ENCODE peak calls at places on chromosomes 16 and 17, in nine cellular contexts. One of them, this sample, is unnamed.

GRCh38 chr16:15035163-15035729 is 20.6 kb downstream of the NTAN1 start:
- DNase-seq in AG09309: no peak
- DNase-seq in GM20000: no peak
- DNase-seq in tibial artery: no peak
- DNase-seq in GM06990: no peak
- DNase-seq in coronary artery: no peak
- DNase-seq in IMR-90: no peak
- DNase-seq in kidney epithelial cell: no peak
- DNase-seq in AG10803: no peak
- DNase-seq in this sample: no peak

GRCh38 chr16:85878407-85878806 is 20.6 kb upstream of the IRF8 start:
- DNase-seq in tibial artery: no peak
- DNase-seq in AG10803: no peak
- DNase-seq in IMR-90: no peak
- DNase-seq in GM06990: no peak
- DNase-seq in AG09309: no peak
- DNase-seq in GM20000: no peak
- DNase-seq in coronary artery: no peak
- DNase-seq in kidney epithelial cell: no peak
- DNase-seq in this sample: no peak

GRCh38 chr16:70430667-70431536 is 8.0 kb downstream of the ST3GAL2 start:
- DNase-seq in GM06990: peak; percentile 84
- DNase-seq in IMR-90: peak; percentile 24
- DNase-seq in coronary artery: no peak
- DNase-seq in AG10803: no peak
- DNase-seq in AG09309: no peak
- DNase-seq in GM20000: peak; percentile 79
- DNase-seq in kidney epithelial cell: no peak
- DNase-seq in tibial artery: no peak
- DNase-seq in this sample: no peak

GRCh38 chr17:79272666-79273219 is 198.1 kb downstream of the ENGASE start:
- DNase-seq in tibial artery: no peak
- DNase-seq in coronary artery: no peak
- DNase-seq in kidney epithelial cell: no peak
- DNase-seq in AG10803: peak; percentile 5
- DNase-seq in IMR-90: peak; percentile 1
- DNase-seq in AG09309: no peak
- DNase-seq in GM06990: no peak
- DNase-seq in GM20000: no peak
- DNase-seq in this sample: peak; percentile 11

GRCh38 chr16:28293589-28293935 is 1.2 kb downstream of the SBK1 start:
- DNase-seq in tibial artery: no peak
- DNase-seq in kidney epithelial cell: no peak
- DNase-seq in GM06990: no peak
- DNase-seq in AG09309: no peak
- DNase-seq in coronary artery: no peak
- DNase-seq in GM20000: no peak
- DNase-seq in AG10803: no peak
- DNase-seq in IMR-90: no peak
- DNase-seq in this sample: no peak

GRCh38 chr16:23496826-23497542 is 13.3 kb downstream of the GGA2 start:
- DNase-seq in coronary artery: no peak
- DNase-seq in IMR-90: peak; percentile 21
- DNase-seq in AG09309: no peak
- DNase-seq in GM06990: no peak
- DNase-seq in AG10803: peak; percentile 68
- DNase-seq in GM20000: no peak
- DNase-seq in kidney epithelial cell: peak; percentile 54
- DNase-seq in tibial artery: no peak
- DNase-seq in this sample: peak; percentile 63

GRCh38 chr17:6753006-6753445 is 2.8 kb upstream of the XAF1 start:
- DNase-seq in tibial artery: peak; percentile 77
- DNase-seq in GM06990: no peak
- DNase-seq in GM20000: peak; percentile 24
- DNase-seq in IMR-90: peak; percentile 77
- DNase-seq in coronary artery: peak; percentile 84
- DNase-seq in AG09309: peak; percentile 51
- DNase-seq in AG10803: peak; percentile 93
- DNase-seq in kidney epithelial cell: peak; percentile 53
- DNase-seq in this sample: peak; percentile 85

GRCh38 chr16:72537684-72538083 is 365.7 kb upstream of the PMFBP1 start:
- DNase-seq in AG09309: no peak
- DNase-seq in GM06990: no peak
- DNase-seq in kidney epithelial cell: no peak
- DNase-seq in IMR-90: peak; percentile 56
- DNase-seq in AG10803: peak; percentile 63
- DNase-seq in tibial artery: no peak
- DNase-seq in GM20000: no peak
- DNase-seq in coronary artery: no peak
- DNase-seq in this sample: peak; percentile 71

GRCh38 chr16:70697601-70698170 is 11.8 kb upstream of the MTSS2 start:
- DNase-seq in kidney epithelial cell: no peak
- DNase-seq in GM20000: no peak
- DNase-seq in coronary artery: no peak
- DNase-seq in AG10803: peak; percentile 81
- DNase-seq in GM06990: no peak
- DNase-seq in AG09309: no peak
- DNase-seq in tibial artery: peak; percentile 70
- DNase-seq in IMR-90: no peak
- DNase-seq in this sample: no peak

GRCh38 chr16:78478267-78478821 is 378.9 kb downstream of the WWOX start:
- DNase-seq in AG10803: no peak
- DNase-seq in tibial artery: no peak
- DNase-seq in coronary artery: no peak
- DNase-seq in AG09309: no peak
- DNase-seq in GM20000: no peak
- DNase-seq in IMR-90: no peak
- DNase-seq in kidney epithelial cell: no peak
- DNase-seq in GM06990: no peak
- DNase-seq in this sample: no peak

GRCh38 chr17:1018547-1018946 is 21.6 kb downstream of the TIMM22 start:
- DNase-seq in kidney epithelial cell: no peak
- DNase-seq in IMR-90: no peak
- DNase-seq in GM20000: no peak
- DNase-seq in AG10803: no peak
- DNase-seq in AG09309: no peak
- DNase-seq in tibial artery: no peak
- DNase-seq in GM06990: no peak
- DNase-seq in coronary artery: no peak
- DNase-seq in this sample: no peak

GRCh38 chr17:61385869-61386245 is 13.8 kb upstream of the TBX2 start:
- DNase-seq in IMR-90: peak; percentile 46
- DNase-seq in tibial artery: no peak
- DNase-seq in AG09309: no peak
- DNase-seq in AG10803: no peak
- DNase-seq in GM06990: no peak
- DNase-seq in coronary artery: no peak
- DNase-seq in GM20000: no peak
- DNase-seq in kidney epithelial cell: no peak
- DNase-seq in this sample: no peak

GRCh38 chr16:54847207-54847606 is 83.5 kb upstream of the IRX5 start:
- DNase-seq in IMR-90: no peak
- DNase-seq in AG09309: no peak
- DNase-seq in GM06990: no peak
- DNase-seq in coronary artery: no peak
- DNase-seq in AG10803: no peak
- DNase-seq in kidney epithelial cell: peak; percentile 5
- DNase-seq in GM20000: no peak
- DNase-seq in tibial artery: no peak
- DNase-seq in this sample: peak; percentile 13

GRCh38 chr17:497587-498034 is 145.0 kb upstream of the RPH3AL start:
- DNase-seq in AG09309: no peak
- DNase-seq in AG10803: no peak
- DNase-seq in kidney epithelial cell: no peak
- DNase-seq in coronary artery: no peak
- DNase-seq in GM20000: no peak
- DNase-seq in tibial artery: no peak
- DNase-seq in GM06990: no peak
- DNase-seq in IMR-90: no peak
- DNase-seq in this sample: no peak

GRCh38 chr16:68356249-68356918 is 45.6 kb downstream of the PRMT7 start:
- DNase-seq in AG10803: no peak
- DNase-seq in kidney epithelial cell: no peak
- DNase-seq in coronary artery: no peak
- DNase-seq in GM06990: peak; percentile 83
- DNase-seq in AG09309: no peak
- DNase-seq in GM20000: peak; percentile 89
- DNase-seq in tibial artery: no peak
- DNase-seq in IMR-90: no peak
- DNase-seq in this sample: no peak

GRCh38 chr17:66610734-66611133 is 224.2 kb upstream of the CACNG5 start:
- DNase-seq in GM20000: no peak
- DNase-seq in IMR-90: no peak
- DNase-seq in AG09309: no peak
- DNase-seq in tibial artery: no peak
- DNase-seq in coronary artery: no peak
- DNase-seq in kidney epithelial cell: no peak
- DNase-seq in AG10803: no peak
- DNase-seq in GM06990: no peak
- DNase-seq in this sample: no peak

GRCh38 chr17:1422907-1423306 is 22.9 kb upstream of the YWHAE start:
- DNase-seq in GM20000: no peak
- DNase-seq in kidney epithelial cell: peak; percentile 95
- DNase-seq in tibial artery: no peak
- DNase-seq in AG09309: peak; percentile 71
- DNase-seq in coronary artery: no peak
- DNase-seq in AG10803: peak; percentile 91
- DNase-seq in IMR-90: peak; percentile 98
- DNase-seq in GM06990: no peak
- DNase-seq in this sample: peak; percentile 91

GRCh38 chr17:81166033-81166472 is at the start of gene AATK:
- DNase-seq in GM06990: no peak
- DNase-seq in kidney epithelial cell: no peak
- DNase-seq in AG10803: no peak
- DNase-seq in tibial artery: no peak
- DNase-seq in coronary artery: no peak
- DNase-seq in GM20000: no peak
- DNase-seq in AG09309: no peak
- DNase-seq in IMR-90: no peak
- DNase-seq in this sample: no peak

GRCh38 chr17:79563237-79564013 is 47.4 kb downstream of the RBFOX3 start:
- DNase-seq in GM06990: no peak
- DNase-seq in AG10803: peak; percentile 9
- DNase-seq in IMR-90: no peak
- DNase-seq in GM20000: no peak
- DNase-seq in coronary artery: no peak
- DNase-seq in tibial artery: no peak
- DNase-seq in AG09309: no peak
- DNase-seq in kidney epithelial cell: peak; percentile 14
- DNase-seq in this sample: peak; percentile 43

GRCh38 chr16:67384778-67385510 is 8.4 kb downstream of the TPPP3 start:
- DNase-seq in GM06990: no peak
- DNase-seq in AG09309: no peak
- DNase-seq in IMR-90: no peak
- DNase-seq in kidney epithelial cell: no peak
- DNase-seq in tibial artery: no peak
- DNase-seq in AG10803: no peak
- DNase-seq in GM20000: no peak
- DNase-seq in coronary artery: no peak
- DNase-seq in this sample: peak; percentile 52

GRCh38 chr17:82864721-82865240 is 25.0 kb upstream of the ZNF750 start:
- DNase-seq in tibial artery: no peak
- DNase-seq in AG09309: no peak
- DNase-seq in IMR-90: no peak
- DNase-seq in kidney epithelial cell: no peak
- DNase-seq in AG10803: no peak
- DNase-seq in GM20000: no peak
- DNase-seq in coronary artery: no peak
- DNase-seq in GM06990: peak; percentile 48
- DNase-seq in this sample: no peak
- TF ChIP-seq CTCF in tibial artery: no peak
- TF ChIP-seq CTCF in AG09309: no peak
- TF ChIP-seq CTCF in IMR-90: no peak
- TF ChIP-seq CTCF in kidney epithelial cell: no peak
- TF ChIP-seq CTCF in AG10803: no peak
- TF ChIP-seq CTCF in GM20000: no peak
- TF ChIP-seq CTCF in coronary artery: no peak
- TF ChIP-seq CTCF in GM06990: peak; percentile 11
- TF ChIP-seq CTCF in this sample: no peak

GRCh38 chr17:43171761-43172487 is 910 bp downstream of the NBR1 start:
- DNase-seq in IMR-90: peak; percentile 95
- DNase-seq in kidney epithelial cell: peak; percentile 80
- DNase-seq in coronary artery: peak; percentile 72
- DNase-seq in tibial artery: no peak
- DNase-seq in GM06990: peak; percentile 20
- DNase-seq in AG10803: peak; percentile 98
- DNase-seq in GM20000: no peak
- DNase-seq in AG09309: peak; percentile 87
- DNase-seq in this sample: peak; percentile 95
- TF ChIP-seq CTCF in IMR-90: peak; percentile 37
- TF ChIP-seq CTCF in kidney epithelial cell: peak; percentile 52
- TF ChIP-seq CTCF in coronary artery: no peak
- TF ChIP-seq CTCF in tibial artery: no peak
- TF ChIP-seq CTCF in GM06990: no peak
- TF ChIP-seq CTCF in AG10803: peak; percentile 35
- TF ChIP-seq CTCF in GM20000: no peak
- TF ChIP-seq CTCF in AG09309: peak; percentile 23
- TF ChIP-seq CTCF in this sample: peak; percentile 25

GRCh38 chr17:18248811-18249210 is 9.7 kb downstream of the FLII start:
- DNase-seq in GM06990: no peak
- DNase-seq in coronary artery: no peak
- DNase-seq in kidney epithelial cell: no peak
- DNase-seq in AG09309: no peak
- DNase-seq in GM20000: no peak
- DNase-seq in AG10803: no peak
- DNase-seq in tibial artery: no peak
- DNase-seq in IMR-90: no peak
- DNase-seq in this sample: no peak
- TF ChIP-seq CTCF in GM06990: no peak
- TF ChIP-seq CTCF in coronary artery: no peak
- TF ChIP-seq CTCF in kidney epithelial cell: no peak
- TF ChIP-seq CTCF in AG09309: no peak
- TF ChIP-seq CTCF in GM20000: no peak
- TF ChIP-seq CTCF in AG10803: no peak
- TF ChIP-seq CTCF in tibial artery: no peak
- TF ChIP-seq CTCF in IMR-90: no peak
- TF ChIP-seq CTCF in this sample: no peak

DNA sequence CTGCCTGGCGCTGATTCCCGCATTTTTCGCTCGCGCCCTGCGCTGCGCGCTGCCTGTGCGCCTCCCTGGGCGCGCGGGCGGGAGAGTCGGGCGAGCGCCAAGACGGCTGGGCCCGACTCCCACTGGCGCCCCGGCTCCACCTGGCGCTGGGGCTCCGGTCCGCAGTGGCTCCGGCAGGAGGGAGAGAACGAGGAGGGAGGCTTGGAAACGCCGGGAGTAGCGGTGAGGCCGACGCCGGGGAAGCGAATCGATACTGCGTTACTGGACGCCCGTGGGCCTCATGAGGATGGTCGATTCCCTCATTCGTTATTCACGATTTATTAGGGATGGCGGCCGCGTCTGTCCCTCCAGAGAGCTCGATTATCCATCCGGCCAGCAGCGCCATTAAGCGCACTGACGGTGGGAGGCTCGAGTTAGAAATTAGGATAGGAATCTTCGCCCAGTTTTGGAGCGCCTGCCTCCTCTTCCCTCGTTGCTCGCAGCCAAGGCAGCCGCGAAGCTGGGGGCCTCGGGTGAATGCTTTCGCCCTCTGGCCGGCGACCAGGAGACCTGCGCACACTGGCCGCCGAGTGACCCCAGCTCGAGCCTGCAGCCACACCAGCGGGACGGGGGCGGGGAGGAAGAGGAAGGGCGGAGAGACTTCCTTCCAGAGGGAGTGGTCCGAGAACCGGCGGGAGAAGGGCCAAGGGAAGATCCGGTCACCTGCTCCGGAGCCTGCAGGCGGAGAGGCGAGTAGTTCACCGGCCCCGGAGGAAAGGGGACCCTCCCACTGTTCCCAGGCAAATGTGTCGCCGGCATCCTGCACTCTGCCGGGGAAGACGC is 1.3 kb upstream of the PCGF2 start:
- DNase-seq in coronary artery: peak; percentile 93
- DNase-seq in GM20000: peak; percentile 70
- DNase-seq in kidney epithelial cell: peak; percentile 43
- DNase-seq in AG09309: no peak
- DNase-seq in AG10803: peak; percentile 50
- DNase-seq in tibial artery: peak; percentile 92
- DNase-seq in GM06990: no peak
- DNase-seq in IMR-90: peak; percentile 52
- DNase-seq in this sample: peak; percentile 87
- TF ChIP-seq CTCF in coronary artery: no peak
- TF ChIP-seq CTCF in GM20000: no peak
- TF ChIP-seq CTCF in kidney epithelial cell: no peak
- TF ChIP-seq CTCF in AG09309: peak; percentile 3
- TF ChIP-seq CTCF in AG10803: no peak
- TF ChIP-seq CTCF in tibial artery: no peak
- TF ChIP-seq CTCF in GM06990: no peak
- TF ChIP-seq CTCF in IMR-90: no peak
- TF ChIP-seq CTCF in this sample: no peak

This sample was measured in cardiac fibroblast.